ENCODE peak calls at places on chromosomes 13 and 19, in seven cellular contexts. One of them, this sample, is unnamed.

GRCh38 chr19:51296331-51297093 is 14.9 kb upstream of the IGLON5 start:
- DNase-seq in mesendoderm: peak; percentile 67
- DNase-seq in H1: no peak
- DNase-seq in H9: peak; percentile 49
- DNase-seq in IMR-90: no peak
- DNase-seq in mesenchymal stem cell: no peak
- DNase-seq in trophoblast cell: no peak
- DNase-seq in this sample: no peak

GRCh38 chr13:73765651-73766384 is 368.4 kb downstream of the KLF12 start:
- DNase-seq in IMR-90: peak; percentile 58
- DNase-seq in mesendoderm: peak; percentile 95
- DNase-seq in trophoblast cell: no peak
- DNase-seq in H1: no peak
- DNase-seq in H9: peak; percentile 81
- DNase-seq in mesenchymal stem cell: peak; percentile 65
- DNase-seq in this sample: peak; percentile 78

GRCh38 chr19:1364070-1364719 is 19.5 kb upstream of the NDUFS7 start:
- DNase-seq in trophoblast cell: no peak
- DNase-seq in IMR-90: peak; percentile 20
- DNase-seq in H1: no peak
- DNase-seq in H9: no peak
- DNase-seq in mesendoderm: no peak
- DNase-seq in mesenchymal stem cell: peak; percentile 22
- DNase-seq in this sample: no peak

GRCh38 chr13:50686547-50686946 is 156.9 kb downstream of the DLEU7 start:
- DNase-seq in mesendoderm: no peak
- DNase-seq in H9: no peak
- DNase-seq in trophoblast cell: no peak
- DNase-seq in H1: no peak
- DNase-seq in mesenchymal stem cell: no peak
- DNase-seq in IMR-90: no peak
- DNase-seq in this sample: no peak

GRCh38 chr19:45376045-45376724 is 5.8 kb upstream of the ERCC2 start:
- DNase-seq in trophoblast cell: no peak
- DNase-seq in mesendoderm: peak; percentile 97
- DNase-seq in H1: no peak
- DNase-seq in H9: peak; percentile 77
- DNase-seq in mesenchymal stem cell: peak; percentile 64
- DNase-seq in IMR-90: peak; percentile 94
- DNase-seq in this sample: peak; percentile 75

GRCh38 chr19:34999498-35000337 is at the start of gene GRAMD1A:
- DNase-seq in H1: peak; percentile 69
- DNase-seq in mesendoderm: peak; percentile 92
- DNase-seq in trophoblast cell: peak; percentile 75
- DNase-seq in IMR-90: peak; percentile 80
- DNase-seq in mesenchymal stem cell: peak; percentile 90
- DNase-seq in H9: peak; percentile 86
- DNase-seq in this sample: peak; percentile 82

GRCh38 chr19:926595-927043 is 784 bp downstream of the ARID3A start:
- DNase-seq in IMR-90: no peak
- DNase-seq in H1: no peak
- DNase-seq in trophoblast cell: peak; percentile 70
- DNase-seq in H9: no peak
- DNase-seq in mesendoderm: peak; percentile 69
- DNase-seq in mesenchymal stem cell: peak; percentile 32
- DNase-seq in this sample: no peak

GRCh38 chr19:14375055-14375581 is 6.1 kb upstream of the ADGRE5 start:
- DNase-seq in H1: no peak
- DNase-seq in mesendoderm: no peak
- DNase-seq in H9: no peak
- DNase-seq in mesenchymal stem cell: no peak
- DNase-seq in IMR-90: no peak
- DNase-seq in trophoblast cell: peak; percentile 7
- DNase-seq in this sample: no peak

GRCh38 chr13:38421590-38422560 is 72.2 kb downstream of the UFM1 start:
- DNase-seq in mesenchymal stem cell: no peak
- DNase-seq in H9: no peak
- DNase-seq in IMR-90: peak; percentile 1
- DNase-seq in trophoblast cell: peak; percentile 30
- DNase-seq in mesendoderm: no peak
- DNase-seq in H1: no peak
- DNase-seq in this sample: no peak

GRCh38 chr19:409006-409514 is at the start of gene C2CD4C:
- DNase-seq in H1: no peak
- DNase-seq in mesendoderm: peak; percentile 23
- DNase-seq in H9: peak; percentile 41
- DNase-seq in mesenchymal stem cell: peak; percentile 19
- DNase-seq in IMR-90: no peak
- DNase-seq in trophoblast cell: no peak
- DNase-seq in this sample: no peak

GRCh38 chr13:112073245-112074138 is 6.5 kb downstream of the SOX1 start:
- DNase-seq in mesenchymal stem cell: no peak
- DNase-seq in trophoblast cell: no peak
- DNase-seq in mesendoderm: peak; percentile 77
- DNase-seq in IMR-90: no peak
- DNase-seq in H1: no peak
- DNase-seq in H9: peak; percentile 83
- DNase-seq in this sample: peak; percentile 90

GRCh38 chr19:42553292-42554045 is 25.2 kb upstream of the CEACAM1 start:
- DNase-seq in H9: peak; percentile 22
- DNase-seq in H1: no peak
- DNase-seq in IMR-90: peak; percentile 67
- DNase-seq in trophoblast cell: no peak
- DNase-seq in mesendoderm: no peak
- DNase-seq in mesenchymal stem cell: peak; percentile 54
- DNase-seq in this sample: no peak

GRCh38 chr19:1173845-1174809 is at the start of gene SBNO2:
- DNase-seq in mesendoderm: peak; percentile 91
- DNase-seq in IMR-90: peak; percentile 80
- DNase-seq in trophoblast cell: peak; percentile 72
- DNase-seq in mesenchymal stem cell: peak; percentile 86
- DNase-seq in H1: peak; percentile 70
- DNase-seq in H9: peak; percentile 91
- DNase-seq in this sample: peak; percentile 85

GRCh38 chr19:48819366-48819816 is 8.6 kb upstream of the BCAT2 start:
- DNase-seq in mesendoderm: no peak
- DNase-seq in mesenchymal stem cell: no peak
- DNase-seq in IMR-90: peak; percentile 79
- DNase-seq in H1: no peak
- DNase-seq in trophoblast cell: no peak
- DNase-seq in H9: no peak
- DNase-seq in this sample: no peak

GRCh38 chr13:102141625-102142472 is 260.0 kb downstream of the FGF14 start:
- DNase-seq in IMR-90: peak; percentile 35
- DNase-seq in H1: no peak
- DNase-seq in mesendoderm: peak; percentile 8
- DNase-seq in H9: no peak
- DNase-seq in trophoblast cell: no peak
- DNase-seq in mesenchymal stem cell: peak; percentile 25
- DNase-seq in this sample: no peak

GRCh38 chr13:106533101-106533939 is 2.1 kb downstream of the EFNB2 start:
- DNase-seq in IMR-90: peak; percentile 78
- DNase-seq in H1: no peak
- DNase-seq in mesenchymal stem cell: peak; percentile 83
- DNase-seq in trophoblast cell: peak; percentile 75
- DNase-seq in mesendoderm: peak; percentile 87
- DNase-seq in H9: peak; percentile 79
- DNase-seq in this sample: peak; percentile 68

GRCh38 chr13:97440598-97440997 is 6.6 kb downstream of the RAP2A start:
- DNase-seq in mesendoderm: no peak
- DNase-seq in IMR-90: peak; percentile 44
- DNase-seq in H9: no peak
- DNase-seq in H1: no peak
- DNase-seq in trophoblast cell: no peak
- DNase-seq in mesenchymal stem cell: peak; percentile 20
- DNase-seq in this sample: no peak

GRCh38 chr13:29104461-29104860 is 284.3 kb downstream of the MTUS2 start:
- DNase-seq in IMR-90: no peak
- DNase-seq in H1: no peak
- DNase-seq in H9: no peak
- DNase-seq in mesendoderm: no peak
- DNase-seq in trophoblast cell: peak; percentile 80
- DNase-seq in mesenchymal stem cell: no peak
- DNase-seq in this sample: no peak

GRCh38 chr19:13011653-13012389 is 16.5 kb downstream of the NFIX start:
- DNase-seq in H9: peak; percentile 64
- DNase-seq in mesenchymal stem cell: no peak
- DNase-seq in IMR-90: no peak
- DNase-seq in mesendoderm: peak; percentile 49
- DNase-seq in H1: no peak
- DNase-seq in trophoblast cell: no peak
- DNase-seq in this sample: no peak

GRCh38 chr13:23440821-23441608 is 7.5 kb upstream of the SACS start:
- DNase-seq in trophoblast cell: no peak
- DNase-seq in H1: no peak
- DNase-seq in H9: no peak
- DNase-seq in mesenchymal stem cell: no peak
- DNase-seq in mesendoderm: no peak
- DNase-seq in IMR-90: peak; percentile 15
- DNase-seq in this sample: no peak

GRCh38 chr19:49690656-49691242 is at the start of gene CPT1C:
- DNase-seq in trophoblast cell: no peak
- DNase-seq in IMR-90: peak; percentile 79
- DNase-seq in mesenchymal stem cell: peak; percentile 85
- DNase-seq in mesendoderm: peak; percentile 93
- DNase-seq in H9: peak; percentile 93
- DNase-seq in H1: peak; percentile 73
- DNase-seq in this sample: peak; percentile 91

DNA sequence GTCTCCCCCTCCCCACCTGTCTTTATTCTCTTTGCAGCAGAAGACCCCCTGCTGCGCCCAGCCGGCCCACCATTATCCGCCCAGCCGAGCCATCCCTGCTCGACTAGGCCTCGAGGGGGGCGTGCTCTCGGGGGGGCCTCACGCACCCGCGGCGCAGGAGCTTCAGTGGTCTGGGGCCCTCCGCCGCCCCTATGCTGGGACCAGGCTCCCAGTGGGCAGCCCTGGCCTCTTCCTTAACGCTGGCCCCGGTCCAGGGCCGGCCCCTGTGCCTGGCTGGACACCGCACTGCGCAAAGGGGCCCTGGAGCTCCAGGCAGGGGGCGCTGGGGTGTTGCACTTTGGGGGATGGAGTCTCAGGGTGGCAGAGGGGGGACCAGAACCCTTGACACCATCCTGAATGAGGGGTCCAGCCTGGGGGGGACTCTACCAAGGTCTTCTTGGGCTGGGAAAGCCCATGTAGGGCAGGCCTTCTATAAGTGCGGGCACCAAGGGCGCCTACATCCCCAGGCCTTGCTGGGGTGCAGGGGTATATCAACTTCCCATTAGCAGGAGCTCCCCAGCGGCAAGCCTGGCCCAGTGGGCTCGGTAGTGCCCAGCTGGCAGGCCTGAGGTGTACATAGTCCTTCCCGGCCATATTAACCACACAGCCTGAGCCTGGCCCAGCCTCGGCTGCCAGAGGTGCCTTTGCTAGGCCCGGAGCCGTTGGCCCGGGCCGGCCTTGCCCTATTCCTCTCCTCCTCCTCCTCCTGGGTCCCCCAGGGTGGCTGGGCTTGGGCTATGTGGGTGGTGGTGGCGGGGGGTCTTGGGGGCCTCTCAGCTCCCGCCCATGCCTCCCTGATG is 4.9 kb downstream of the TMED1 start:
- DNase-seq in H1: no peak
- DNase-seq in H9: no peak
- DNase-seq in mesendoderm: no peak
- DNase-seq in trophoblast cell: no peak
- DNase-seq in IMR-90: no peak
- DNase-seq in mesenchymal stem cell: no peak
- DNase-seq in this sample: no peak
- H3K18ac ChIP-seq in H1: no peak overlapping the region
- H3K18ac ChIP-seq in H9: no peak overlapping the region
- H3K18ac ChIP-seq in mesendoderm: no peak overlapping the region
- H3K18ac ChIP-seq in trophoblast cell: no peak overlapping the region
- H3K18ac ChIP-seq in IMR-90: no peak overlapping the region
- H3K18ac ChIP-seq in mesenchymal stem cell: no peak overlapping the region
- H3K18ac ChIP-seq in this sample: peak overlapping the region; percentile 57

DNA sequence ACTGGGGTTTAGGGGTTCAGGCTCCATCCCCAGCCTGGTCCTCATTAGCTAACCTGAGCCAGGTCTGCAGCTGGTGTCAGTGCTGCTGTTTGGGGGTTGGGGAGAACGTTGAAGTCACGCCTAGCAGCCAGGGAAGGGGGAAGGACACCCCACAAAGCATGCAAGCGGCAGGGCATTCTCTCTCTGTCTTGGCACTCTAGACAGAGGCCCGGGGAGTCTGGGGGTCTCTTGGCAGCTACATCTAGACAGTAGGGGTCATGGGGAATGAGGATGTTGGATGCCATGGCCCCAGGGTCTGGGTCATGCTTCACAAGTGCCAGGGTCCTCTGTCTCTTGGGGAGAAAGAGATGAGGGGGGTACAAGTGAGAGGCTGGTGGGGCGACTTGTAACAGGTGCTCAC is 2.6 kb downstream of the ERICH4 start:
- DNase-seq in IMR-90: no peak
- DNase-seq in mesendoderm: no peak
- DNase-seq in H1: no peak
- DNase-seq in mesenchymal stem cell: no peak
- DNase-seq in H9: no peak
- DNase-seq in trophoblast cell: no peak
- DNase-seq in this sample: no peak
- H3K18ac ChIP-seq in IMR-90: no peak overlapping the region
- H3K18ac ChIP-seq in mesendoderm: no peak overlapping the region
- H3K18ac ChIP-seq in H1: no peak overlapping the region
- H3K18ac ChIP-seq in mesenchymal stem cell: no peak overlapping the region
- H3K18ac ChIP-seq in H9: no peak overlapping the region
- H3K18ac ChIP-seq in trophoblast cell: no peak overlapping the region
- H3K18ac ChIP-seq in this sample: no peak overlapping the region

GRCh38 chr19:54530866-54531265 is 28.2 kb downstream of the LAIR2 start:
- DNase-seq in H1: no peak
- DNase-seq in trophoblast cell: no peak
- DNase-seq in mesendoderm: no peak
- DNase-seq in IMR-90: no peak
- DNase-seq in H9: no peak
- DNase-seq in mesenchymal stem cell: no peak
- DNase-seq in this sample: no peak
- H3K18ac ChIP-seq in H1: no peak overlapping the region
- H3K18ac ChIP-seq in trophoblast cell: no peak overlapping the region
- H3K18ac ChIP-seq in mesendoderm: no peak overlapping the region
- H3K18ac ChIP-seq in IMR-90: no peak overlapping the region
- H3K18ac ChIP-seq in H9: no peak overlapping the region
- H3K18ac ChIP-seq in mesenchymal stem cell: no peak overlapping the region
- H3K18ac ChIP-seq in this sample: no peak overlapping the region

GRCh38 chr13:20363604-20364003 is 131.5 kb upstream of the GJB6 start:
- DNase-seq in mesendoderm: no peak
- DNase-seq in H1: no peak
- DNase-seq in trophoblast cell: no peak
- DNase-seq in mesenchymal stem cell: no peak
- DNase-seq in IMR-90: no peak
- DNase-seq in H9: no peak
- DNase-seq in this sample: no peak
- H3K18ac ChIP-seq in mesendoderm: no peak overlapping the region
- H3K18ac ChIP-seq in H1: no peak overlapping the region
- H3K18ac ChIP-seq in trophoblast cell: no peak overlapping the region
- H3K18ac ChIP-seq in mesenchymal stem cell: no peak overlapping the region
- H3K18ac ChIP-seq in IMR-90: no peak overlapping the region
- H3K18ac ChIP-seq in H9: no peak overlapping the region
- H3K18ac ChIP-seq in this sample: no peak overlapping the region

GRCh38 chr13:33373624-33374023 is 88.1 kb upstream of the STARD13 start:
- DNase-seq in mesenchymal stem cell: no peak
- DNase-seq in IMR-90: no peak
- DNase-seq in trophoblast cell: no peak
- DNase-seq in H1: no peak
- DNase-seq in mesendoderm: no peak
- DNase-seq in H9: no peak
- DNase-seq in this sample: no peak
- H3K18ac ChIP-seq in mesenchymal stem cell: no peak overlapping the region
- H3K18ac ChIP-seq in IMR-90: no peak overlapping the region
- H3K18ac ChIP-seq in trophoblast cell: no peak overlapping the region
- H3K18ac ChIP-seq in H1: no peak overlapping the region
- H3K18ac ChIP-seq in mesendoderm: no peak overlapping the region
- H3K18ac ChIP-seq in H9: no peak overlapping the region
- H3K18ac ChIP-seq in this sample: no peak overlapping the region

GRCh38 chr13:99991013-99991805 is 9.6 kb downstream of the ZIC2 start:
- DNase-seq in trophoblast cell: no peak
- DNase-seq in IMR-90: no peak
- DNase-seq in mesendoderm: peak; percentile 81
- DNase-seq in H1: no peak
- DNase-seq in H9: peak; percentile 60
- DNase-seq in mesenchymal stem cell: no peak
- DNase-seq in this sample: peak; percentile 30
- H3K18ac ChIP-seq in trophoblast cell: no peak overlapping the region
- H3K18ac ChIP-seq in IMR-90: no peak overlapping the region
- H3K18ac ChIP-seq in mesendoderm: peak overlapping the region; percentile 91
- H3K18ac ChIP-seq in H1: peak overlapping the region; percentile 84
- H3K18ac ChIP-seq in H9: no peak overlapping the region
- H3K18ac ChIP-seq in mesenchymal stem cell: no peak overlapping the region
- H3K18ac ChIP-seq in this sample: peak overlapping the region; percentile 73